ENCODE peak calls at places on chromosomes 16 and 17, in four cellular contexts. A is HepG2, D is A549, N is K562. K is an unnamed sample.

GRCh38 chr16:78122774-78123315 is 23.4 kb downstream of the WWOX start:
- DNase-seq in A (peak; percentile 75), D (peak; percentile 32), N (peak; percentile 29), K (no peak)

GRCh38 chr17:42422412-42422957 is 571 bp downstream of the CAVIN1 start:
- DNase-seq in A (no peak), D (no peak), N (peak; percentile 76), K (no peak)

GRCh38 chr17:64202683-64203430 is 60.2 kb downstream of the TEX2 start:
- DNase-seq in A (peak; percentile 55), D (no peak), N (no peak), K (no peak)

GRCh38 chr17:17907469-17907868 is 64.7 kb downstream of the TOM1L2 start:
- DNase-seq in A (no peak), D (no peak), N (no peak), K (no peak)

GRCh38 chr17:36837616-36838272 is 99.5 kb upstream of the LHX1 start:
- DNase-seq in A (no peak), D (no peak), N (no peak), K (no peak)

GRCh38 chr16:29025218-29025617 is 40.4 kb downstream of the LAT start:
- DNase-seq in A (no peak), D (no peak), N (peak; percentile 59), K (no peak)

GRCh38 chr17:76204277-76204676 is 36.0 kb downstream of the RNF157 start:
- DNase-seq in A (peak; percentile 43), D (peak; percentile 75), N (no peak), K (no peak)

GRCh38 chr16:56631832-56632159 is 663 bp upstream of the MT1M start:
- DNase-seq in A (no peak), D (no peak), N (no peak), K (no peak)

GRCh38 chr16:13529193-13529982 is 390.6 kb upstream of the ERCC4 start:
- DNase-seq in A (no peak), D (no peak), N (no peak), K (no peak)

GRCh38 chr16:84995666-84996065 is 15.7 kb downstream of the ZDHHC7 start:
- DNase-seq in A (no peak), D (no peak), N (no peak), K (no peak)

GRCh38 chr16:27425961-27426360 is 24.0 kb downstream of the IL21R start:
- DNase-seq in A (no peak), D (no peak), N (no peak), K (no peak)

GRCh38 chr16:88939814-88940195 is 37.2 kb downstream of the CBFA2T3 start:
- DNase-seq in A (no peak), D (no peak), N (no peak), K (no peak)

GRCh38 chr16:49742428-49743205 is 113.3 kb downstream of the ZNF423 start:
- DNase-seq in A (no peak), D (no peak), N (no peak), K (no peak)

GRCh38 chr17:65483438-65483837 is 78.0 kb downstream of the AXIN2 start:
- DNase-seq in A (no peak), D (no peak), N (no peak), K (no peak)

GRCh38 chr17:65487990-65488389 is 73.5 kb downstream of the AXIN2 start:
- DNase-seq in A (no peak), D (no peak), N (no peak), K (no peak)

GRCh38 chr17:65488665-65489064 is 72.8 kb downstream of the AXIN2 start:
- DNase-seq in A (no peak), D (no peak), N (no peak), K (no peak)

GRCh38 chr17:65487161-65487560 is 74.3 kb downstream of the AXIN2 start:
- DNase-seq in A (no peak), D (no peak), N (no peak), K (no peak)

DNA sequence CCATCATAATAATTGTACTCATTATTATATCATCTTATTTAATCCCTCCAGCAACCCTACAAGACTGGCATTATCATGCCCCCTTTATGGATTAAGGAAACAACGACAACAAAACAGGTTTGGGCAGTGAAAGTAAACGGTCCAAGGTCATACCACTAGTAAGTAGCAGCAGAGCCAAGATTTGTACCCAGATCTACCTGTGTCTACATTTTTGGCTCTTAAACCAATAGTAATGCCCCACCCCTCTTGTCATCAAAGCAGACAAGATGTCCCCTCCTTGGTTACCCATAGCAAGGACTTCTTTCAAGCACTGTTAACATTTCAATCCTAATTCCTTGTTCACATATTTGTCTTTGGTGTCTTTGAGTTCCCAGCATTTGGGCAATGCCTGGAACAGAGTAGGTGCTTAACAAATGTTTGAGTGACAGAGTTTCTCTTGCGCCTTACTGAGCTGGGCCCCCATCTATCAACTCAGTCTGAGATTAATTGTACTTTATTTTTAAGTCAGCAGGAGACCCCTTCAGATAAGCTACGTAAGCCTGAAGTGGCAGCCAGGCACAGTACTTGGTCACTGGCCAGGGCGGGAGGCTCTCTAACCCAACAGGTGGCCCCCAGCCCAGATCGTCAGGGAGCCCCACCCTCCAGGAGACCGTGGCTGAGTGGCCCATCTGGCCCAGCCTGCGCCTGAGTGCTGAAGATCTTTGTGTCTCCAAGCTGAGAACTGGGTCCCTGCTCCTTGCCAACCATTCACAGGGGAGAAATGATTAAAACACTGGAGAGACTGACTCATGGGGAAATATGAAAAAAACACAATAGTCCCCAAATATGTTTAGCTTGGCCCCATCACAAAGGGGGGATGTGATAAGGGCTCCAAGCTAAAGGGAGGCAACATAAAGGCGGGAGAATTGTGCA is 75.8 kb downstream of the AXIN2 start:
- DNase-seq in A (no peak), D (no peak), N (no peak), K (no peak)
- TF ChIP-seq RNF2 in A (no peak), D (no peak), N (no peak), K (no peak)

GRCh38 chr16:25260416-25260815 is 2.8 kb upstream of the ZKSCAN2 start:
- DNase-seq in A (no peak), D (no peak), N (no peak), K (no peak)

GRCh38 chr16:25257956-25258855 is 561 bp upstream of the ZKSCAN2 start:
- DNase-seq in A (peak; percentile 92), D (peak; percentile 82), N (peak; percentile 83), K (peak; percentile 60)

GRCh38 chr16:25257504-25257955 is at the start of gene ZKSCAN2:
- DNase-seq in A (peak; percentile 88), D (peak; percentile 74), N (peak; percentile 93), K (peak; percentile 54)

GRCh38 chr16:25258856-25259179 is 1.2 kb upstream of the ZKSCAN2 start:
- DNase-seq in A (no peak), D (no peak), N (no peak), K (no peak)

GRCh38 chr16:25256821-25257503 is 683 bp downstream of the ZKSCAN2 start:
- DNase-seq in A (peak; percentile 40), D (peak; percentile 31), N (peak; percentile 40), K (no peak)
- TF ChIP-seq RNF2 in A (no peak), D (no peak), N (no peak), K (no peak)

GRCh38 chr17:4562000-4562969 is 1.9 kb upstream of the GGT6 start:
- DNase-seq in A (no peak), D (no peak), N (no peak), K (no peak)
- TF ChIP-seq RNF2 in A (no peak), D (no peak), N (no peak), K (no peak)

GRCh38 chr16:5315914-5316313 is 218.3 kb upstream of the EEF2KMT start:
- DNase-seq in A (no peak), D (no peak), N (no peak), K (no peak)

GRCh38 chr16:5314377-5314776 is 216.8 kb upstream of the EEF2KMT start:
- DNase-seq in A (no peak), D (no peak), N (no peak), K (no peak)

GRCh38 chr16:5309946-5310611 is 212.5 kb upstream of the EEF2KMT start:
- DNase-seq in A (peak; percentile 17), D (no peak), N (no peak), K (no peak)
- TF ChIP-seq RNF2 in A (no peak), D (no peak), N (no peak), K (no peak)

DNA sequence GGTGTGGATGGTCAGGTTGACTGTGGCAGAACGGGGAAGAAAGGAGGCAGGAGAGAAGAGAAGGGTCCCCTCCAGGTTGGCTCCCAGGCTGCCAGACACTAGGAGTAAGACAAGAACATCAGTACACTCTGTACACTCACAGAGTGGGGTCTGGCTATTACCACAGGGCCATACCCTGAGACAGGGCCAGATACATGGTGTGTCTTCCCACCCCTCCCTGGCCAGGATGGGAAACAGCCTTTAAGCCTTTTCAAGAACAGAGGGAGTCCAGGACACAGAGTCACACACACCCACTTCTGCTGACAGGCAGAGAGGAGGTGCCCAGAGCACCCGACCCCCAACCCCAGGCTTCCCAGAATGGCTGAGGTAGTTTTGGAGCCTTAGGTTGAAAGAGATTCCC is 99.4 kb downstream of the LITAF start:
- DNase-seq in A (no peak), D (no peak), N (no peak), K (no peak)
- TF ChIP-seq RNF2 in A (no peak), D (no peak), N (no peak), K (no peak)